ENCODE peak calls at places on chromosomes 5 and 9, in seven cellular contexts. U is astrocyte; W is activated CD8-positive, alpha-beta memory T cell treated with anti-CD3 and anti-CD28 coated beads for 1 hour; L is stimulated activated CD8-positive, alpha-beta memory T cell treated with anti-CD3 and anti-CD28 coated beads, Interleukin-7, amount 100 ng/mL, for 48 hours; G is central memory CD8-positive, alpha-beta T cell; T is activated CD4-positive, alpha-beta T cell treated with anti-CD3 and anti-CD28 coated beads, Interleukin-2, amount 10 ng/mL, durations not matched to agents 7 days and 5 days; S is NCI-H1092 treated with DMSO at 0.1 percent for 48 hours. Q is an unnamed sample.

GRCh38 chr5:174229640-174230350 is 184.3 kb downstream of the NSG2 start:
- DNase-seq in U (peak; percentile 98), W (no peak), L (no peak), G (no peak), T (no peak), S (no peak), Q (no peak)

GRCh38 chr9:36730414-36730813 is 157.7 kb downstream of the MELK start:
- DNase-seq in U (no peak), W (no peak), L (no peak), G (no peak), T (no peak), S (no peak), Q (no peak)

GRCh38 chr5:89181546-89181945 is 298.6 kb upstream of the MEF2C start:
- DNase-seq in U (no peak), W (no peak), L (no peak), G (no peak), T (no peak), S (no peak), Q (no peak)

GRCh38 chr5:88304356-88304755 is 35.7 kb upstream of the TMEM161B start:
- DNase-seq in U (no peak), W (no peak), L (no peak), G (no peak), T (no peak), S (no peak), Q (no peak)

GRCh38 chr9:78149738-78150291 is 86.1 kb upstream of the CEP78 start:
- DNase-seq in U (no peak), W (no peak), L (no peak), G (no peak), T (no peak), S (no peak), Q (no peak)

GRCh38 chr5:140633081-140633471 is at the start of gene CD14:
- DNase-seq in U (no peak), W (no peak), L (no peak), G (no peak), T (peak; percentile 20), S (no peak), Q (no peak)

GRCh38 chr5:88826959-88827585 is 55.9 kb downstream of the MEF2C start:
- DNase-seq in U (peak; percentile 79), W (no peak), L (no peak), G (no peak), T (no peak), S (no peak), Q (peak; percentile 32)

GRCh38 chr5:172632346-172633092 is 8.5 kb upstream of the NEURL1B start:
- DNase-seq in U (no peak), W (no peak), L (no peak), G (no peak), T (no peak), S (no peak), Q (no peak)

GRCh38 chr5:38157024-38157423 is 101.3 kb upstream of the EGFLAM start:
- DNase-seq in U (no peak), W (no peak), L (no peak), G (no peak), T (no peak), S (no peak), Q (no peak)

GRCh38 chr5:176700239-176700847 is 53.1 kb downstream of the TSPAN17 start:
- DNase-seq in U (no peak), W (no peak), L (no peak), G (no peak), T (no peak), S (peak; percentile 22), Q (no peak)

GRCh38 chr5:148309746-148310145 is 2.5 kb upstream of the SPINK7 start:
- DNase-seq in U (no peak), W (no peak), L (no peak), G (no peak), T (no peak), S (no peak), Q (no peak)

GRCh38 chr5:107949688-107950341 is 279.1 kb upstream of the EFNA5 start:
- DNase-seq in U (no peak), W (no peak), L (no peak), G (no peak), T (no peak), S (no peak), Q (no peak)

GRCh38 chr5:73947876-73948275 is 321.9 kb downstream of the ARHGEF28 start:
- DNase-seq in U (no peak), W (no peak), L (no peak), G (no peak), T (no peak), S (peak; percentile 77), Q (no peak)

GRCh38 chr5:178367351-178368120 is 134.9 kb upstream of the PHYKPL start:
- DNase-seq in U (no peak), W (no peak), L (no peak), G (no peak), T (no peak), S (no peak), Q (no peak)